ENCODE peak calls at places on chromosomes 16 and 17, in four cellular contexts. S is psoas muscle, I is fibroblast of villous mesenchyme, H is fibroblast of the conjunctiva. W is an unnamed sample.
A peak's percentile ranks its signal among the peaks of the same experiment; 100 is the strongest.

GRCh38 chr16:2033057-2033911 is 6.6 kb downstream of the NHERF2 start:
- DNase-seq in S (no peak), I (peak; percentile 70), H (no peak), W (no peak)

GRCh38 chr16:23453338-23454052 is 506 bp upstream of the COG7 start:
- DNase-seq in H (no peak), I (no peak), S (no peak), W (no peak)

GRCh38 chr17:45770632-45771472 is 13.3 kb upstream of the CRHR1 start:
- DNase-seq in I (no peak), H (no peak), S (no peak), W (no peak)

GRCh38 chr17:2214047-2214717 is 89.4 kb downstream of the SMG6 start:
- DNase-seq in I (peak; percentile 96), H (no peak), S (peak; percentile 72), W (no peak)

GRCh38 chr17:82943339-82943738 is 103.5 kb upstream of the ZNF750 start:
- DNase-seq in S (peak; percentile 28), I (no peak), H (no peak), W (no peak)

GRCh38 chr17:3557768-3558583 is at the start of gene TRPV3:
- DNase-seq in I (no peak), S (peak; percentile 86), H (no peak), W (no peak)

GRCh38 chr17:40819528-40820125 is 2.8 kb downstream of the KRT10 start:
- DNase-seq in H (no peak), I (peak; percentile 37), S (no peak), W (no peak)

GRCh38 chr16:85253127-85253941 is 141.1 kb upstream of the CIBAR2 start:
- DNase-seq in I (peak; percentile 41), H (no peak), S (peak; percentile 71), W (no peak)

W was measured in NCI-H526 treated with DMSO at 0.1 percent for 48 hours.